ENCODE peak calls at places on chromosomes 7 and 10, in seven cellular contexts. F is GM12878, R is Peyer's patch, Z is transverse colon, U is uterus, H is IMR-90, Y is HCT116. P is an unnamed sample.

GRCh38 chr10:15658099-15658702 is 61.5 kb downstream of the ITGA8 start:
- DNase-seq in F (no peak), R (no peak), Z (no peak), U (no peak), H (no peak), Y (no peak), P (no peak)

GRCh38 chr10:103192089-103192450 is 1.0 kb downstream of the NT5C2 start:
- DNase-seq in F (no peak), R (no peak), Z (peak; percentile 16), U (no peak), H (no peak), Y (no peak), P (no peak)

GRCh38 chr10:110834622-110835219 is 37.0 kb upstream of the PDCD4 start:
- DNase-seq in F (no peak), R (no peak), Z (peak; percentile 21), U (peak; percentile 84), H (no peak), Y (no peak), P (no peak)

GRCh38 chr10:48523820-48524758 is 80.8 kb downstream of the ARHGAP22 start:
- DNase-seq in F (no peak), R (no peak), Z (no peak), U (no peak), H (no peak), Y (no peak), P (peak; percentile 62)

GRCh38 chr7:155918720-155919399 is 106.6 kb upstream of the SHH start:
- DNase-seq in F (no peak), R (no peak), Z (peak; percentile 72), U (no peak), H (peak; percentile 95), Y (peak; percentile 60), P (no peak)

GRCh38 chr10:17216217-17216900 is 11.7 kb upstream of the VIM start:
- DNase-seq in F (peak; percentile 82), R (no peak), Z (no peak), U (peak; percentile 58), H (peak; percentile 98), Y (peak; percentile 93), P (no peak)

GRCh38 chr7:92609921-92610518 is 19.8 kb upstream of the FAM133B start:
- DNase-seq in F (no peak), R (no peak), Z (no peak), U (no peak), H (peak; percentile 37), Y (no peak), P (no peak)

GRCh38 chr7:121485457-121486243 is 89.5 kb upstream of the FAM3C start:
- DNase-seq in F (no peak), R (no peak), Z (no peak), U (no peak), H (no peak), Y (no peak), P (no peak)

GRCh38 chr7:25369794-25370193 is 141.5 kb upstream of the NPVF start:
- DNase-seq in F (no peak), R (no peak), Z (no peak), U (peak; percentile 75), H (no peak), Y (no peak), P (no peak)

GRCh38 chr7:91351374-91351773 is 87.1 kb downstream of the FZD1 start:
- DNase-seq in F (no peak), R (no peak), Z (no peak), U (no peak), H (peak; percentile 54), Y (no peak), P (no peak)

GRCh38 chr7:74190259-74190658 is 16.1 kb downstream of the EIF4H start:
- DNase-seq in F (no peak), R (no peak), Z (no peak), U (no peak), H (no peak), Y (no peak), P (no peak)

GRCh38 chr7:80324032-80324431 is 187.8 kb downstream of the GNAT3 start:
- DNase-seq in F (no peak), R (no peak), Z (no peak), U (no peak), H (peak; percentile 58), Y (no peak), P (no peak)

GRCh38 chr10:69337312-69338132 is 59.2 kb downstream of the HK1 start:
- DNase-seq in F (no peak), R (no peak), Z (no peak), U (no peak), H (peak; percentile 86), Y (no peak), P (no peak)

GRCh38 chr7:44985033-44985695 is 6.3 kb upstream of the MYO1G start:
- DNase-seq in F (no peak), R (no peak), Z (no peak), U (no peak), H (no peak), Y (no peak), P (no peak)

GRCh38 chr10:87656431-87657072 is 3.1 kb upstream of the PAPSS2 start:
- DNase-seq in F (no peak), R (no peak), Z (no peak), U (no peak), H (peak; percentile 52), Y (no peak), P (no peak)

GRCh38 chr7:110514973-110515372 is 576.0 kb upstream of the LRRN3 start:
- DNase-seq in F (no peak), R (no peak), Z (no peak), U (no peak), H (no peak), Y (no peak), P (no peak)

GRCh38 chr10:97355571-97355975 is 21.0 kb upstream of the FRAT2 start:
- DNase-seq in F (no peak), R (no peak), Z (peak; percentile 36), U (peak; percentile 34), H (no peak), Y (no peak), P (no peak)

GRCh38 chr7:155299539-155300202 is 2.0 kb downstream of the INSIG1 start:
- DNase-seq in F (no peak), R (peak; percentile 37), Z (no peak), U (no peak), H (no peak), Y (no peak), P (no peak)

GRCh38 chr7:73976761-73977625 is 51.0 kb upstream of the ELN start:
- DNase-seq in F (no peak), R (no peak), Z (no peak), U (no peak), H (no peak), Y (no peak), P (no peak)

GRCh38 chr7:106952658-106953231 is 87.7 kb downstream of the PIK3CG start:
- DNase-seq in F (no peak), R (no peak), Z (peak; percentile 20), U (no peak), H (no peak), Y (no peak), P (no peak)

GRCh38 chr7:70940597-70940996 is 191.3 kb upstream of the GALNT17 start:
- DNase-seq in F (no peak), R (no peak), Z (no peak), U (no peak), H (no peak), Y (no peak), P (no peak)

DNA sequence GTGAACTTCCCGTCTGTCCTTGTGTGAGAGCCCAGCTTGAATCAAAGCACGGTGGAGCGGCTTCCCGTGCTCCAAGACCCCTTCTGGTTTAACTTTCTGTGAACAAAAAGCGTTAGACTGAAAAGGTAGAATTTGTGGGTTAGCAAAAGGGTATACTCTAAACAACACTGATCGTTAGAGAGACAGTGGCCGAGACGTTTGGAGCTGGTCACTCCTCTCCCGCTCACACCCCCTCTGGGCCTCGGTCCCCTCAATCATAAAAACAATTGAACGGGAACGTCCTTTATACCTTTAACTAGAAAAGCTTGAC is 502 bp downstream of the PRKRIP1 start:
- DNase-seq in F (no peak), R (no peak), Z (no peak), U (no peak), H (no peak), Y (no peak), P (no peak)
- TF ChIP-seq POLR2A in F (no peak), R (no peak), Z (no peak), U (no peak), H (no peak), Y (no peak), P (no peak)

GRCh38 chr7:77536413-77537135 is 521 bp upstream of the PTPN12 start:
- DNase-seq in F (peak; percentile 74), R (peak; percentile 96), Z (peak; percentile 99), U (peak; percentile 96), H (peak; percentile 93), Y (peak; percentile 88), P (peak; percentile 97)
- TF ChIP-seq POLR2A in F (peak; percentile 92), R (peak; percentile 99), Z (peak; percentile 95), U (peak; percentile 92), H (peak; percentile 80), Y (peak; percentile 90), P (peak; percentile 89)

DNA sequence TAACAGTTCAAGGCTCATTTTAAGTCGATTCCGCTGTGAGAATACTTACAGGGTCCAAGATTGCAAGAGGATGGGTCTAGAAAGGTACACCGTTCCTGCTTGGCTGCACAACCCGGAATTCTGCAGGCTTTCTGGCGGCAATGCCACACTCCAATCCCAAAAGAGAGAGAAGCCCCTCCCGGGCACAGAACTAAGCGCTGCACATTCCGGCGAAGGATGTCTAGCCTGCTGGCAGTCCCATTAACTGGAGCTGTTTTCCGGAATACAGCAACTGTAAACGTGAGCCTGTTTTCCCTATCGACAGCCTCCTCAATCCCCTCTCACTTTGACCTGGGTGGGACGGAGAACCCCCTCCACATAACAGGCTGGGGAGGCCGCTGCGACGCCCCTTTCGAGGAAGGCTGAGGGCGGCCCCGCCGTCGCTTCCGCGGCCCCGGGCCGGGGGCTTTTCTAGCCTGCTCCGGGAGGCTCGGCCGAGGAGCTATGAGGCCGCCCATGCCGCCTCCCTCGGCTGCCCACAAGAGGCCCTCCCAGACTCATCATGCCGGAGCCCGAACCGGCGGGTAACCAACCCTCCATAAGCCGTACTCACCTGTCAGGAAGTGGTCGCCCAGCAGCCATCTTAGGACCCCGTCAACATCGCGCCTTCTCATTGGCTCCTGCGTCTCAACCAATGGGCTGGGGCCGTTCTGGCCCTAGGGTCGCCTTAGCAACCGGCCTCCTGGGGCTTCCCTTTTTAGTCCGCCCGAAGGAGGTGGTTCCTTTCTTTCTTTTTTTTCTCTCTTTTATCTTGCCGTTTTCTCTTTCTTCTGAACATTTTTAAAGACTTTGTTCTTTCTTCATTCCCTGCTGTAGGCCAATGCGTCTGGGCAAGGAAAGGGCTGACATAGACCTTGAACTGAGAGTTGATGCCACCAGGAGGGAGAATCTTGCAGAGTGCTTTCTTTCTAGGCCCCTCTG is at the start of gene FAM204A:
- DNase-seq in F (peak; percentile 93), R (peak; percentile 94), Z (peak; percentile 94), U (peak; percentile 94), H (peak; percentile 90), Y (peak; percentile 93), P (peak; percentile 83)
- TF ChIP-seq POLR2A in F (peak; percentile 90), R (peak; percentile 30), Z (peak; percentile 54), U (peak; percentile 59), H (peak; percentile 56), Y (peak; percentile 80), P (peak; percentile 84)

DNA sequence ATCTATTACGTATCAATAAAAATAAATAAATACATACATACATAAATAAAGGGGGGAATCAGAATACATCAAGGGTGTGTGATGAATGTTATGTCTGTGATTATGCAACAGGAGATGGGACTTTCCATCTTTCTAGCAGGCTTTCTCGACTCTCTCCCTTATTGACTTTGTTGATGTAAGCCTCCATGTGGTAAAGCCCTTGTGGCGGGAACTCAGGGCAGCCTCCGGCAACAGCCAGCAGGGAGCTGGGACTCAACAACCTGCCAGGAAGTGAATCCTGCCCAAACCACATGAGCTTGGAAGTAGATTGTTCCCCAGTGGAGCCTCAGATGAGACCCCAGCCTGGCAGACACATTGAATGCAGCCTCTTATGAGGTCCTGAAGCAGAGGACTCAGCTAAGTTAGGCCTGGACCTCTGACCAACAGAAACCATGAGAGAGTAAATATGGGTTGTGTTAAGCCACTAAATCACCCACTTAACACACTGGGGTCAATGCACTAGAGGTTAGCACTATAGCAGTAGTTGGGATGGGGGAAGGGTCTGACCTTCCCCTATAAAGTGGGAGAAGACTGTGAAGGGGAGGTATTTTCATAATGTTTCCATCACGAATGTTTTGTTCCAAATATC is 104.0 kb downstream of the JCAD start:
- DNase-seq in F (no peak), R (no peak), Z (no peak), U (no peak), H (peak; percentile 51), Y (no peak), P (no peak)
- TF ChIP-seq POLR2A in F (no peak), R (no peak), Z (no peak), U (no peak), H (no peak), Y (no peak), P (no peak)